ENCODE peak calls at places on chromosomes 4 and X, in four cellular contexts. H is colonic mucosa, K is SK-N-SH, Y is astrocyte. W is an unnamed sample.
A peak's percentile ranks its signal among the peaks of the same experiment; 100 is the strongest.

GRCh38 chr4:114265342-114265741 is 285.9 kb upstream of the ARSJ start:
- DNase-seq in K (no peak), H (no peak), Y (no peak), W (no peak)

GRCh38 chrX:137052641-137053235 is 18.9 kb upstream of the GPR101 start:
- DNase-seq in K (peak; percentile 35), Y (no peak), H (no peak), W (no peak)

GRCh38 chr4:88985088-88985779 is 71.8 kb downstream of the FAM13A start:
- DNase-seq in K (no peak), H (no peak), Y (peak; percentile 81), W (peak; percentile 21)

GRCh38 chr4:6603128-6603527 is 28.1 kb downstream of the MAN2B2 start:
- DNase-seq in H (no peak), Y (no peak), K (no peak), W (no peak)

GRCh38 chrX:38999099-38999498 is 197.8 kb downstream of the MID1IP1 start:
- DNase-seq in H (no peak), Y (no peak), K (no peak), W (no peak)

GRCh38 chr4:95256108-95256835 is 292.5 kb downstream of the UNC5C start:
- DNase-seq in H (no peak), Y (no peak), K (no peak), W (no peak)

GRCh38 chr4:15729910-15730533 is 27.2 kb downstream of the BST1 start:
- DNase-seq in Y (peak; percentile 20), H (peak; percentile 26), K (peak; percentile 66), W (peak; percentile 33)

GRCh38 chr4:95857761-95858160 is 17.9 kb downstream of the PDHA2 start:
- DNase-seq in H (no peak), Y (peak; percentile 18), K (no peak), W (peak; percentile 7)

GRCh38 chr4:3868841-3869572 is 102.8 kb downstream of the ADRA2C start:
- DNase-seq in H (no peak), Y (no peak), K (no peak), W (no peak)

GRCh38 chr4:7756561-7757355 is 182.9 kb downstream of the AFAP1 start:
- DNase-seq in Y (no peak), K (no peak), H (no peak), W (no peak)

GRCh38 chrX:29143756-29144155 is 556.5 kb downstream of the IL1RAPL1 start:
- DNase-seq in Y (peak; percentile 39), K (no peak), H (no peak), W (no peak)

GRCh38 chr4:97587912-97588311 is 555.4 kb downstream of the STPG2 start:
- DNase-seq in H (no peak), K (no peak), Y (peak; percentile 4), W (peak; percentile 20)

GRCh38 chr4:52546449-52546848 is 112.7 kb downstream of the USP46 start:
- DNase-seq in K (peak; percentile 14), H (no peak), Y (no peak), W (no peak)

GRCh38 chr4:113449407-113449974 is 312.0 kb downstream of the CAMK2D start:
- DNase-seq in H (no peak), K (no peak), Y (no peak), W (no peak)

GRCh38 chrX:10482262-10482661 is 138.1 kb downstream of the MID1 start:
- DNase-seq in H (no peak), Y (no peak), K (no peak), W (no peak)

GRCh38 chrX:41720125-41720780 is 3.7 kb upstream of the GPR82 start:
- DNase-seq in H (no peak), Y (peak; percentile 31), K (no peak), W (no peak)

GRCh38 chr4:41413670-41414069 is 124.3 kb upstream of the LIMCH1 start:
- DNase-seq in K (no peak), H (no peak), Y (peak; percentile 64), W (no peak)

DNA sequence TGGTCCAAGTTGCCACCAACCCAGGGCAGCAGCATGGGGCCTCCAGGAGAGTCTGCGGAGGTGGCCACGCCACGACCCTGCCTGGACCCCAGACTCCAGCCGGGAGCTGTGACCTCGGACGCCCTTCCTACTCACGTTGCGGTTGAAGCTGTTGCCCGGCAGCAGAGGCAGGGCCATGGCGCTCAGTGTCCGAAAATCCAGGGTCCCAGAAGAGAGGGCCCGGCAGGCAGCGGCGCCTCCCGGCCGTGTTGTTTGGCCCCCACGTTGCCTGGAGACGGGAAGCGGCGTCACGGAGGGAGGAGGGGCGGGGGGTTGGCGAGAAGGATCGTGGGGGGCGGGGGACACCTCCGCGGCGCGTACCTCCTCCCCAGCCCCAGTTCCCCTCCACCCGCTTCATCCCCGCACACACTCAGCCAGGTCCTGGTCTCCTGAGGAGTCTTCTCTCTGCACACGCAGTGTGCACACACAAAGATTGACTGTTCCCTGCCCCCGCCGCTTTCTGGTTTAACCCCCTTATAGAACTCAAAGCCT is at the start of gene EFHC2:
- DNase-seq in Y (peak; percentile 5), H (no peak), K (peak; percentile 60), W (no peak)
- H3K27ac ChIP-seq in Y (no peak within 1 kb of the TSS), H (no peak within 1 kb of the TSS), K (no peak within 1 kb of the TSS), W (no peak within 1 kb of the TSS)

GRCh38 chr4:65893957-65894755 is 223.9 kb upstream of the EPHA5 start:
- DNase-seq in Y (peak; percentile 44), H (no peak), K (no peak), W (no peak)

DNA sequence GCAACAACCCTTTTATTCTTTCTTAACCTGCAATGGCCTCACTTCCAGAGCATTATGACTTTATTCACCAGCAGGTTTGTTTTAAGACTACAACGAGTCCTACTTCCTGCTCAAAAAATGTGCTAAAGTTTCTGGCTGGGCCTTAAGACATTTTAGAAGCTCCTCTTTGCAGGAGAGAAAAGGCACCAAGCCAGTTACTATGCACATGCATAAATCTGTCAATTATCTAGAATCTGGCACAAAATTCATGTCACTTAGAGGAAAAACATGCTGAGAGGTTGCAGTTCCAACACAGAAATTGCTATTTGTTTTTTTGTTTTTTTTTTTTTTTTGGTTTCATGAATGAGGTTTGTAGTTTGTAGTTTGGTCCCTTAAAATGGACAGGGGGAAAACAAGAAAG is 223.0 kb upstream of the EPHA5 start:
- DNase-seq in H (no peak), K (no peak), Y (no peak), W (no peak)
- TF ChIP-seq CTCF in H (no peak), K (no peak), Y (no peak), W (no peak)

GRCh38 chrX:12954981-12955380 is 19.9 kb upstream of the TMSB4X start:
- DNase-seq in Y (no peak), H (no peak), K (no peak), W (no peak)

GRCh38 chrX:12954376-12954775 is 20.5 kb upstream of the TMSB4X start:
- DNase-seq in Y (no peak), K (no peak), H (no peak), W (no peak)

GRCh38 chrX:12956704-12957541 is 18.0 kb upstream of the TMSB4X start:
- DNase-seq in Y (peak; percentile 61), K (peak; percentile 4), H (peak; percentile 50), W (peak; percentile 20)

GRCh38 chrX:12958059-12958458 is 16.9 kb upstream of the TMSB4X start:
- DNase-seq in K (no peak), Y (no peak), H (no peak), W (no peak)

GRCh38 chrX:12955882-12956703 is 18.8 kb upstream of the TMSB4X start:
- DNase-seq in K (no peak), Y (peak; percentile 74), H (peak; percentile 68), W (peak; percentile 32)
- H3K27ac ChIP-seq in K (peak overlapping the region; percentile 96), Y (peak overlapping the region; percentile 93), H (peak overlapping the region; percentile 64), W (peak overlapping the region; percentile 94)

DNA sequence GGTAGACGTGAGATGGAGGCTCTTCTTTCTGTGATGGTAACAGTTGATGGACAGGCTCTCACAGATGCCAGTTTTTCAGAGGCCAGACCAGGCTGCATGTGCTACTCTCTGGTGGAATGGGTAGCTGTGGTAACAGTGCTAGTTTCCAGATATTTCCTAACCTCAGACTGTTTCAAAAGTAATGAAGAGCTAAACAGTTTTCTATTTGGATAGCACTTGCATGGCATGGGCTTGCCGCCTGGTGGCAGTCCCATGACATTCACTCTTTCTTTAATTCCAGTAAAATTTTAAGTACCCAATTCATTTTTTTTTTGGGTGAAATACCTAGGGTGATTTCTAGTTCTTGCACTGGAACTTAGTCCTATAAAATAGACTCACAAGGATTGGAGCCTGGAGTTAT is 220.2 kb upstream of the MAD2L1 start:
- DNase-seq in H (no peak), K (no peak), Y (no peak), W (no peak)
- TF ChIP-seq CTCF in H (no peak), K (peak; percentile 13), Y (no peak), W (no peak)

GRCh38 chr4:102815981-102816380 is 11.4 kb downstream of the UBE2D3 start:
- DNase-seq in H (no peak), Y (peak; percentile 93), K (no peak), W (peak; percentile 77)

GRCh38 chr4:102819588-102820365 is 7.6 kb downstream of the UBE2D3 start:
- DNase-seq in H (no peak), Y (peak; percentile 16), K (no peak), W (no peak)

GRCh38 chr4:102817613-102818268 is 9.6 kb downstream of the UBE2D3 start:
- DNase-seq in H (no peak), Y (no peak), K (no peak), W (no peak)

GRCh38 chr4:102817021-102817605 is 10.2 kb downstream of the UBE2D3 start:
- DNase-seq in K (no peak), H (no peak), Y (no peak), W (peak; percentile 23)
- H3K27ac ChIP-seq in K (peak overlapping the region; percentile 88), H (no peak overlapping the region), Y (peak overlapping the region; percentile 91), W (no peak overlapping the region)

W was measured in RWPE1.